ENCODE peak calls at places on chromosomes 6 and 20, in ten cellular contexts. U is HepG2, K is body of pancreas, H is adrenal gland, O is Peyer's patch, V is A549, S is heart left ventricle, Y is HCT116, P is lower leg skin, I is uterus. N is an unnamed sample.

GRCh38 chr6:44062105-44062770 is 65.0 kb downstream of the MRPL14 start:
- DNase-seq in U (no peak), K (no peak), H (no peak), O (no peak), V (no peak), S (peak; percentile 67), Y (no peak), P (no peak), I (no peak), N (no peak)

GRCh38 chr6:11093065-11093590 is 506 bp upstream of the SMIM13 start:
- DNase-seq in U (no peak), K (peak; percentile 60), H (no peak), O (no peak), V (peak; percentile 48), S (no peak), Y (no peak), P (no peak), I (no peak), N (peak; percentile 58)

GRCh38 chr20:61733891-61734732 is 331.6 kb downstream of the TAF4 start:
- DNase-seq in U (no peak), K (no peak), H (no peak), O (no peak), V (no peak), S (peak; percentile 11), Y (no peak), P (no peak), I (no peak), N (no peak)

GRCh38 chr6:150867117-150867516 is 1.6 kb downstream of the MTHFD1L start:
- DNase-seq in U (no peak), K (no peak), H (no peak), O (no peak), V (no peak), S (no peak), Y (no peak), P (no peak), I (no peak), N (no peak)

GRCh38 chr20:944774-945410 is 28.8 kb upstream of the ANGPT4 start:
- DNase-seq in U (no peak), K (no peak), H (no peak), O (peak; percentile 14), V (no peak), S (no peak), Y (no peak), P (no peak), I (no peak), N (no peak)

GRCh38 chr6:163122365-163122764 is 292.2 kb upstream of the QKI start:
- DNase-seq in U (no peak), K (no peak), H (peak; percentile 4), O (no peak), V (no peak), S (no peak), Y (no peak), P (no peak), I (no peak), N (no peak)

GRCh38 chr6:111190637-111191036 is 103.3 kb downstream of the SLC16A10 start:
- DNase-seq in U (no peak), K (no peak), H (no peak), O (no peak), V (no peak), S (no peak), Y (no peak), P (no peak), I (no peak), N (no peak)

GRCh38 chr6:123016431-123017110 is 20.5 kb downstream of the CLVS2 start:
- DNase-seq in U (no peak), K (peak; percentile 5), H (no peak), O (no peak), V (no peak), S (no peak), Y (no peak), P (no peak), I (no peak), N (no peak)

GRCh38 chr6:109690740-109691687 is at the start of the genes AK9 and FIG4:
- DNase-seq in U (peak; percentile 89), K (peak; percentile 95), H (peak; percentile 93), O (peak; percentile 97), V (peak; percentile 86), S (peak; percentile 95), Y (peak; percentile 84), P (peak; percentile 95), I (peak; percentile 88), N (peak; percentile 97)

GRCh38 chr20:37276494-37277252 is 12.8 kb upstream of the MANBAL start:
- DNase-seq in U (peak; percentile 49), K (peak; percentile 68), H (peak; percentile 89), O (peak; percentile 78), V (peak; percentile 51), S (peak; percentile 61), Y (no peak), P (no peak), I (peak; percentile 67), N (peak; percentile 56)

GRCh38 chr6:135475292-135475886 is 22.2 kb downstream of the AHI1 start:
- DNase-seq in U (no peak), K (no peak), H (peak; percentile 29), O (no peak), V (no peak), S (no peak), Y (no peak), P (no peak), I (no peak), N (no peak)

GRCh38 chr6:135478626-135479025 is 18.9 kb downstream of the AHI1 start:
- DNase-seq in U (no peak), K (no peak), H (no peak), O (no peak), V (no peak), S (no peak), Y (no peak), P (no peak), I (no peak), N (no peak)

GRCh38 chr6:135474362-135474761 is 23.2 kb downstream of the AHI1 start:
- DNase-seq in U (no peak), K (no peak), H (no peak), O (no peak), V (no peak), S (no peak), Y (no peak), P (no peak), I (no peak), N (no peak)
- H3K4me3 ChIP-seq in U (no peak overlapping the region), K (no peak overlapping the region), H (no peak overlapping the region), O (no peak overlapping the region), V (no peak overlapping the region), S (no peak overlapping the region), Y (no peak overlapping the region), P (no peak overlapping the region), I (no peak overlapping the region), N (no peak overlapping the region)

GRCh38 chr20:13220857-13221297 is at the start of gene ISM1:
- DNase-seq in U (no peak), K (peak; percentile 53), H (no peak), O (no peak), V (peak; percentile 32), S (peak; percentile 28), Y (no peak), P (no peak), I (peak; percentile 18), N (no peak)
- TF ChIP-seq CTCF in U (no peak), K (no peak), H (no peak), O (no peak), V (no peak), S (no peak), Y (no peak), P (no peak), I (no peak), N (no peak)

GRCh38 chr20:47358672-47359532 is 2.4 kb upstream of the ZMYND8 start:
- DNase-seq in U (peak; percentile 100), K (peak; percentile 93), H (peak; percentile 95), O (peak; percentile 91), V (peak; percentile 97), S (peak; percentile 86), Y (peak; percentile 49), P (peak; percentile 93), I (peak; percentile 68), N (peak; percentile 88)
- TF ChIP-seq POLR2A in U (peak; percentile 96), K (peak; percentile 47), H (peak; percentile 38), O (peak; percentile 66), V (peak; percentile 46), S (no peak), Y (no peak), P (no peak), I (peak; percentile 11), N (peak; percentile 83)

GRCh38 chr20:57710841-57711240 is 1.0 kb upstream of the PMEPA1 start:
- DNase-seq in U (no peak), K (peak; percentile 33), H (no peak), O (no peak), V (no peak), S (no peak), Y (no peak), P (no peak), I (no peak), N (no peak)

GRCh38 chr20:57711826-57712225 is 2.0 kb upstream of the PMEPA1 start:
- DNase-seq in U (no peak), K (no peak), H (no peak), O (no peak), V (no peak), S (no peak), Y (no peak), P (no peak), I (no peak), N (no peak)

GRCh38 chr20:57709823-57710799 is at the start of gene PMEPA1:
- DNase-seq in U (peak; percentile 17), K (peak; percentile 95), H (peak; percentile 96), O (peak; percentile 96), V (peak; percentile 94), S (peak; percentile 97), Y (peak; percentile 56), P (peak; percentile 90), I (peak; percentile 96), N (peak; percentile 95)

GRCh38 chr20:57712851-57713504 is 3.2 kb upstream of the PMEPA1 start:
- DNase-seq in U (no peak), K (no peak), H (no peak), O (no peak), V (no peak), S (no peak), Y (no peak), P (no peak), I (no peak), N (no peak)

DNA sequence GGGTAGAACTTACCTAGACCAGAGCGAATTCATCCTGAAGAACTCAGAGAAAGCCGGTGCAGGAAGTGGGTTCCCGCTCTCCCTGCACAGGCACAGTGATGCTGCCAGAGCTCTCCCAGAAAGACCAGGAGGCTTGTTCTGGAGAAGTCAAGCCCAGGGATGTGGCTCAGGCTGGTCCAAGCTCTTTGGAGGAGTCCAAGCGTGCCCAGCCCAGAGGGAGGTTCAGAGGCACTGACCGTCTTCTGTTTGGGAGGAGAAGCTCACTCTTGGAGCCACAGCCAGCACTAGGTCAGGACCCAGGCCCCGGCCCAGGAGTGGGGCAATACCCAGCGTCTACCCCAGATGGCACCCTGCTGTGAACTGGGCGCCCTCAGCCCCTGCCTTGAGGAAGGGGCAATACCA is 1.5 kb upstream of the PMEPA1 start:
- DNase-seq in U (no peak), K (no peak), H (no peak), O (no peak), V (peak; percentile 55), S (no peak), Y (no peak), P (no peak), I (no peak), N (no peak)
- H3K4me3 ChIP-seq in U (no peak overlapping the region), K (no peak overlapping the region), H (no peak overlapping the region), O (no peak overlapping the region), V (peak overlapping the region; percentile 81), S (peak overlapping the region; percentile 86), Y (no peak overlapping the region), P (no peak overlapping the region), I (peak overlapping the region; percentile 68), N (no peak overlapping the region)

GRCh38 chr20:49889943-49890650 is 25.2 kb downstream of the SPATA2 start:
- DNase-seq in U (no peak), K (peak; percentile 64), H (no peak), O (peak; percentile 51), V (no peak), S (no peak), Y (no peak), P (no peak), I (no peak), N (no peak)
- TF ChIP-seq CTCF in U (peak; percentile 77), K (no peak), H (no peak), O (no peak), V (peak; percentile 45), S (peak; percentile 15), Y (peak; percentile 56), P (no peak), I (no peak), N (peak; percentile 17)